ENCODE peak calls at places on chromosomes 1 and 21, in four cellular contexts. O is DND-41; R is CD8-positive, alpha-beta memory T cell; X is AG04449. I is an unnamed sample.
A peak's percentile ranks its signal among the peaks of the same experiment; 100 is the strongest.

GRCh38 chr1:2446394-2446793 is 29.7 kb upstream of the PLCH2 start:
- DNase-seq in R (no peak), O (no peak), X (no peak), I (no peak)

GRCh38 chr1:203899317-203899716 is 37.9 kb downstream of the SNRPE start:
- DNase-seq in O (no peak), R (no peak), X (no peak), I (no peak)

GRCh38 chr1:9291914-9292360 is 757 bp upstream of the SPSB1 start:
- DNase-seq in O (no peak), R (no peak), X (no peak), I (no peak)

GRCh38 chr1:111989531-111990025 is at the start of gene KCND3:
- DNase-seq in X (no peak), O (no peak), R (no peak), I (no peak)

GRCh38 chr1:47843781-47844555 is 153.2 kb downstream of the TRABD2B start:
- DNase-seq in O (no peak), X (no peak), R (no peak), I (no peak)

GRCh38 chr1:205179842-205180241 is 31.7 kb downstream of the DSTYK start:
- DNase-seq in R (no peak), O (no peak), X (no peak), I (no peak)

GRCh38 chr1:201649776-201650607 is 111.1 kb downstream of the NAV1 start:
- DNase-seq in O (no peak), X (no peak), R (no peak), I (peak; percentile 39)

GRCh38 chr1:237005674-237006073 is 1.4 kb upstream of the MT1HL1 start:
- DNase-seq in X (no peak), R (no peak), O (no peak), I (no peak)

GRCh38 chr1:54486864-54487263 is 61.2 kb upstream of the ACOT11 start:
- DNase-seq in X (no peak), O (peak; percentile 58), R (no peak), I (no peak)

GRCh38 chr1:160124709-160125478 is 9.3 kb downstream of the ATP1A2 start:
- DNase-seq in O (no peak), R (no peak), X (peak; percentile 45), I (no peak)

GRCh38 chr1:50266509-50266908 is 156.7 kb downstream of the DMRTA2 start:
- DNase-seq in O (peak; percentile 15), R (no peak), X (no peak), I (no peak)

GRCh38 chr1:33828654-33829053 is 35.2 kb upstream of the HMGB4 start:
- DNase-seq in R (no peak), O (no peak), X (no peak), I (no peak)

GRCh38 chr1:186374313-186375151 is 521 bp downstream of the TPR start:
- DNase-seq in R (no peak), O (peak; percentile 27), X (no peak), I (peak; percentile 27)

GRCh38 chr1:224183591-224184312 is 712 bp downstream of the DEGS1 start:
- DNase-seq in R (peak; percentile 67), O (peak; percentile 58), X (no peak), I (peak; percentile 27)

GRCh38 chr1:10703702-10704101 is 92.7 kb downstream of the CASZ1 start:
- DNase-seq in O (no peak), R (no peak), X (no peak), I (no peak)

GRCh38 chr1:232950197-232950918 is at the start of gene NTPCR:
- DNase-seq in X (peak; percentile 46), O (peak; percentile 93), R (peak; percentile 92), I (peak; percentile 91)

GRCh38 chr1:220874201-220874655 is 5.0 kb upstream of the HLX start:
- DNase-seq in O (peak; percentile 37), X (no peak), R (no peak), I (peak; percentile 16)

GRCh38 chr1:65002156-65002507 is 35.8 kb upstream of the JAK1 start:
- DNase-seq in X (no peak), R (no peak), O (no peak), I (no peak)

GRCh38 chr21:45971487-45972352 is 9.8 kb upstream of the COL6A1 start:
- DNase-seq in X (no peak), O (no peak), R (no peak), I (no peak)

GRCh38 chr1:54885863-54886723 is 902 bp downstream of the DHCR24 start:
- DNase-seq in R (no peak), X (no peak), O (peak; percentile 20), I (no peak)

GRCh38 chr21:27464643-27465042 is 497.8 kb upstream of the ADAMTS5 start:
- DNase-seq in O (no peak), R (no peak), X (no peak), I (no peak)

GRCh38 chr1:59685666-59686065 is 129.1 kb upstream of the HOOK1 start:
- DNase-seq in R (no peak), O (no peak), X (no peak), I (no peak)

GRCh38 chr1:180156631-180157091 is 2.0 kb downstream of the QSOX1 start:
- DNase-seq in O (no peak), R (no peak), X (no peak), I (no peak)

GRCh38 chr1:92826792-92827191 is 5.0 kb upstream of the RPL5 start:
- DNase-seq in X (no peak), R (no peak), O (no peak), I (no peak)

GRCh38 chr21:36891123-36891522 is 75.3 kb downstream of the HLCS start:
- DNase-seq in R (no peak), X (no peak), O (no peak), I (no peak)

GRCh38 chr21:27067226-27067625 is 100.3 kb upstream of the ADAMTS5 start:
- DNase-seq in X (no peak), R (no peak), O (no peak), I (no peak)

GRCh38 chr1:162040657-162041056 is 17.0 kb upstream of the OLFML2B start:
- DNase-seq in R (no peak), X (no peak), O (no peak), I (peak; percentile 65)

GRCh38 chr1:100134872-100135271 is 1.9 kb downstream of the TRMT13 start:
- DNase-seq in R (no peak), O (no peak), X (no peak), I (peak; percentile 4)

GRCh38 chr1:24483441-24483840 is 19.2 kb upstream of the RCAN3 start:
- DNase-seq in R (peak; percentile 75), X (no peak), O (no peak), I (peak; percentile 89)

GRCh38 chr21:34692458-34693020 is 23.7 kb downstream of the CLIC6 start:
- DNase-seq in X (no peak), O (no peak), R (no peak), I (no peak)

GRCh38 chr1:117683571-117684285 is 77.9 kb downstream of the TENT5C start:
- DNase-seq in R (no peak), X (no peak), O (no peak), I (no peak)

GRCh38 chr1:76336951-76337371 is 262.4 kb downstream of the ST6GALNAC3 start:
- DNase-seq in R (no peak), O (no peak), X (peak; percentile 67), I (no peak)

GRCh38 chr1:56301791-56302190 is 277.6 kb downstream of the PLPP3 start:
- DNase-seq in R (no peak), O (no peak), X (peak; percentile 58), I (no peak)

GRCh38 chr1:47547753-47548152 is 109.9 kb downstream of the FOXD2 start:
- DNase-seq in R (no peak), O (no peak), X (no peak), I (no peak)

GRCh38 chr1:180156201-180156600 is 1.5 kb downstream of the QSOX1 start:
- DNase-seq in R (no peak), X (no peak), O (no peak), I (no peak)

GRCh38 chr1:113990966-113991365 is 11.7 kb downstream of the OLFML3 start:
- DNase-seq in R (no peak), X (no peak), O (no peak), I (no peak)

DNA sequence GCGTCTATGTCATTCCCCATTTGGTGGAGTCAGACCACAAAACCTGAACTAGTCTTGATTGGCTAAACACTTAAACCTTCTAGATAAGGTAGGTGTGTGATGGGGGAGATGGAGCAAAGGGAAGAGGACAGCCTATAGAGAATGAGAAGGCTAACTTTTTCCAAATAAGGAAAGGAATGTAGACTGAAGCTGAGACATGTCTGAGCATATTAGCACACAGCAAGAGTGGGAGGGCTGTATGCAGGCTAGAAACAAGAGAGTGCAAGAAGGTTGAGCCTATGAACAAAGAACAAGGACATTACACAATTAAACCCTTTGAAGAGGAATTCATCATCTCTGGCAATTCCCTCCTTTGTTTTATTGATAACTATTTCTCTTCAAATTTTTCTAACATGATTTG is 89.2 kb upstream of the OLFM3 start:
- DNase-seq in O (no peak), R (no peak), X (no peak), I (no peak)
- H3K4me3 ChIP-seq in O (no peak overlapping the region), R (no peak overlapping the region), X (no peak overlapping the region), I (no peak overlapping the region)

GRCh38 chr1:168734946-168735345 is 5.9 kb upstream of the DPT start:
- DNase-seq in X (no peak), R (no peak), O (no peak), I (no peak)
- H3K4me3 ChIP-seq in X (no peak overlapping the region), R (no peak overlapping the region), O (no peak overlapping the region), I (no peak overlapping the region)

DNA sequence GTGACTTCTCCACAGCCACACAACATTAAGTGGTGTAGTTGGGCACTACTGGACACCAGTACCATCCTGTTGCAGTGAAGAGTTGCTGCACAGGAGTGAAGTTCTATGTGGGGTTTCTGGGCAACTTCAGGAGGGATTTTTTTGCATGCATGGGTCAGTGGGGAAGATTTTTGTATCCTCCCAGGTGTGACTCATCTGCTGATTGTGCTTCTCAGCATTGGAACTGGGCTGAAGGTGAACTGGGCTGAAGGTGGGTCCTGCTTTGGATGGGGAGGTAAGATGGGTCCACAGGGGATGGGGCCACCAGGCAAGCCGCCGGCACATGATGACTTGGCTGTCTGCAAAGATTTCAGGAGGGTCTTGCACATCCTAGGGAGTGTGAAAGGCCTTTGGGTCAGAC is 2.6 kb downstream of the SERINC2 start:
- DNase-seq in X (no peak), O (no peak), R (no peak), I (no peak)
- H3K4me3 ChIP-seq in X (no peak overlapping the region), O (no peak overlapping the region), R (no peak overlapping the region), I (no peak overlapping the region)

GRCh38 chr1:41726899-41727748 is 191.6 kb downstream of the HIVEP3 start:
- DNase-seq in R (no peak), X (no peak), O (peak; percentile 75), I (peak; percentile 59)
- H3K4me3 ChIP-seq in R (no peak overlapping the region), X (no peak overlapping the region), O (no peak overlapping the region), I (no peak overlapping the region)

DNA sequence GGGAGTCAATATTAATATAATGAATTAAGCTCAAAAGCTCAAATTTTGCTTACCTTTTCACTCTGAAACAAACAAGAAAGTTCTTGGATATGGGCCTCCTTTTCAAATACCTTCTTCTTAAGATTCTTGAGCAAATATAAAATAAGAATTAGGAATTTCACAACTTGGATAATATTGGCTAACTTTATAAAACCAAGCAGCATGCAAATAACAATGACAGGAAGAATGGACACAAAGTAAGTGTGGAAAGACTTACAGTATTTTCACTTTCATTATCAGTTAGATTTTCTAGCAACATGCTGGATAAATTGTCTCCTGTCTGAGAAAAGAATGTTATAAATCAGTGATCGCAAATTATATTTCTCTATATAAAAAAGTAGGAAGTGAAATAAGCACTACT is 13.2 kb downstream of the ODF2L start:
- DNase-seq in O (no peak), X (no peak), R (no peak), I (no peak)
- H3K4me3 ChIP-seq in O (peak overlapping the region; percentile 49), X (no peak overlapping the region), R (no peak overlapping the region), I (no peak overlapping the region)